ENCODE peak calls at places on chromosomes 4 and X, in seven cellular contexts. One of them, this sample, is unnamed. For H3K4me1, the result is how much of the 10 kb centered on the place peaks cover.

GRCh38 chrX:151870603-151871002 is 42.1 kb upstream of the MAGEA4 start:
- DNase-seq in mesendoderm: peak
- DNase-seq in lung: no peak
- DNase-seq in uterus: no peak
- DNase-seq in GM23338: no peak
- DNase-seq in CD4-positive, alpha-beta memory T cell: no peak
- DNase-seq in ascending aorta: no peak
- DNase-seq in this sample: no peak

GRCh38 chr4:648579-649292 is 23.4 kb downstream of the PDE6B start:
- DNase-seq in mesendoderm: peak
- DNase-seq in lung: no peak
- DNase-seq in uterus: no peak
- DNase-seq in GM23338: no peak
- DNase-seq in CD4-positive, alpha-beta memory T cell: no peak
- DNase-seq in ascending aorta: no peak
- DNase-seq in this sample: no peak

GRCh38 chr4:6908397-6909112 is 1.1 kb upstream of the TBC1D14 start:
- DNase-seq in mesendoderm: no peak
- DNase-seq in lung: no peak
- DNase-seq in uterus: no peak
- DNase-seq in GM23338: no peak
- DNase-seq in CD4-positive, alpha-beta memory T cell: no peak
- DNase-seq in ascending aorta: no peak
- DNase-seq in this sample: no peak

GRCh38 chr4:40445671-40446070 is 110.5 kb downstream of the CHRNA9 start:
- DNase-seq in mesendoderm: no peak
- DNase-seq in lung: no peak
- DNase-seq in uterus: no peak
- DNase-seq in GM23338: no peak
- DNase-seq in CD4-positive, alpha-beta memory T cell: no peak
- DNase-seq in ascending aorta: no peak
- DNase-seq in this sample: no peak

GRCh38 chrX:104343408-104344129 is 88.8 kb upstream of the ESX1 start:
- DNase-seq in mesendoderm: peak
- DNase-seq in lung: peak
- DNase-seq in uterus: peak
- DNase-seq in GM23338: peak
- DNase-seq in CD4-positive, alpha-beta memory T cell: peak
- DNase-seq in ascending aorta: no peak
- DNase-seq in this sample: no peak

GRCh38 chr4:37837446-37837845 is 11.0 kb downstream of the PGM2 start:
- DNase-seq in mesendoderm: no peak
- DNase-seq in lung: no peak
- DNase-seq in uterus: no peak
- DNase-seq in GM23338: no peak
- DNase-seq in CD4-positive, alpha-beta memory T cell: no peak
- DNase-seq in ascending aorta: no peak
- DNase-seq in this sample: no peak

GRCh38 chr4:56742080-56742871 is 61.2 kb upstream of the HOPX start:
- DNase-seq in mesendoderm: no peak
- DNase-seq in lung: no peak
- DNase-seq in uterus: no peak
- DNase-seq in GM23338: no peak
- DNase-seq in CD4-positive, alpha-beta memory T cell: no peak
- DNase-seq in ascending aorta: no peak
- DNase-seq in this sample: no peak

GRCh38 chr4:138677212-138677611 is 338.4 kb upstream of the NOCT start:
- DNase-seq in mesendoderm: no peak
- DNase-seq in lung: no peak
- DNase-seq in uterus: no peak
- DNase-seq in GM23338: no peak
- DNase-seq in CD4-positive, alpha-beta memory T cell: no peak
- DNase-seq in ascending aorta: no peak
- DNase-seq in this sample: no peak

GRCh38 chrX:137236837-137237236 is 203.0 kb upstream of the GPR101 start:
- DNase-seq in mesendoderm: no peak
- DNase-seq in lung: no peak
- DNase-seq in uterus: no peak
- DNase-seq in GM23338: no peak
- DNase-seq in CD4-positive, alpha-beta memory T cell: no peak
- DNase-seq in ascending aorta: no peak
- DNase-seq in this sample: no peak

GRCh38 chr4:102610476-102610875 is 109.3 kb downstream of the NFKB1 start:
- DNase-seq in mesendoderm: peak
- DNase-seq in lung: no peak
- DNase-seq in uterus: no peak
- DNase-seq in GM23338: peak
- DNase-seq in CD4-positive, alpha-beta memory T cell: no peak
- DNase-seq in ascending aorta: no peak
- DNase-seq in this sample: no peak

GRCh38 chrX:135384161-135384836 is 37.4 kb upstream of the SMIM10L2A start:
- DNase-seq in mesendoderm: peak
- DNase-seq in lung: no peak
- DNase-seq in uterus: no peak
- DNase-seq in GM23338: peak
- DNase-seq in CD4-positive, alpha-beta memory T cell: peak
- DNase-seq in ascending aorta: no peak
- DNase-seq in this sample: no peak

GRCh38 chr4:91502365-91502764 is 801.4 kb upstream of the GRID2 start:
- DNase-seq in mesendoderm: peak
- DNase-seq in lung: no peak
- DNase-seq in uterus: no peak
- DNase-seq in GM23338: peak
- DNase-seq in CD4-positive, alpha-beta memory T cell: no peak
- DNase-seq in ascending aorta: no peak
- DNase-seq in this sample: no peak

GRCh38 chrX:109399831-109400230 is 82.1 kb downstream of the GUCY2F start:
- DNase-seq in mesendoderm: no peak
- DNase-seq in lung: no peak
- DNase-seq in uterus: no peak
- DNase-seq in GM23338: no peak
- DNase-seq in CD4-positive, alpha-beta memory T cell: no peak
- DNase-seq in ascending aorta: no peak
- DNase-seq in this sample: no peak

GRCh38 chrX:47634871-47635575 is 5.3 kb upstream of the CFP start:
- DNase-seq in mesendoderm: no peak
- DNase-seq in lung: no peak
- DNase-seq in uterus: no peak
- DNase-seq in GM23338: no peak
- DNase-seq in CD4-positive, alpha-beta memory T cell: no peak
- DNase-seq in ascending aorta: no peak
- DNase-seq in this sample: no peak

GRCh38 chr4:24229976-24230375 is 340.1 kb upstream of the PPARGC1A start:
- DNase-seq in mesendoderm: no peak
- DNase-seq in lung: no peak
- DNase-seq in uterus: no peak
- DNase-seq in GM23338: no peak
- DNase-seq in CD4-positive, alpha-beta memory T cell: no peak
- DNase-seq in ascending aorta: no peak
- DNase-seq in this sample: no peak

GRCh38 chr4:73721901-73722300 is 18.5 kb upstream of the CXCL8 start:
- DNase-seq in mesendoderm: no peak
- DNase-seq in lung: no peak
- DNase-seq in uterus: no peak
- DNase-seq in GM23338: no peak
- DNase-seq in CD4-positive, alpha-beta memory T cell: no peak
- DNase-seq in ascending aorta: no peak
- DNase-seq in this sample: no peak

GRCh38 chr4:53321151-53321987 is 44.5 kb downstream of the SCFD2 start:
- DNase-seq in mesendoderm: no peak
- DNase-seq in lung: no peak
- DNase-seq in uterus: no peak
- DNase-seq in GM23338: peak
- DNase-seq in CD4-positive, alpha-beta memory T cell: no peak
- DNase-seq in ascending aorta: no peak
- DNase-seq in this sample: no peak

GRCh38 chr4:7673111-7673510 is 238.4 kb upstream of the PSAPL1 start:
- DNase-seq in mesendoderm: no peak
- DNase-seq in lung: no peak
- DNase-seq in uterus: no peak
- DNase-seq in GM23338: no peak
- DNase-seq in CD4-positive, alpha-beta memory T cell: no peak
- DNase-seq in ascending aorta: no peak
- DNase-seq in this sample: no peak

GRCh38 chr4:2378408-2378807 is 40.0 kb downstream of the ZFYVE28 start:
- DNase-seq in mesendoderm: no peak
- DNase-seq in lung: no peak
- DNase-seq in uterus: no peak
- DNase-seq in GM23338: no peak
- DNase-seq in CD4-positive, alpha-beta memory T cell: no peak
- DNase-seq in ascending aorta: no peak
- DNase-seq in this sample: no peak

GRCh38 chrX:7159132-7159861 is 11.3 kb upstream of the PUDP start:
- DNase-seq in mesendoderm: no peak
- DNase-seq in lung: peak
- DNase-seq in uterus: no peak
- DNase-seq in GM23338: no peak
- DNase-seq in CD4-positive, alpha-beta memory T cell: no peak
- DNase-seq in ascending aorta: no peak
- DNase-seq in this sample: no peak

DNA sequence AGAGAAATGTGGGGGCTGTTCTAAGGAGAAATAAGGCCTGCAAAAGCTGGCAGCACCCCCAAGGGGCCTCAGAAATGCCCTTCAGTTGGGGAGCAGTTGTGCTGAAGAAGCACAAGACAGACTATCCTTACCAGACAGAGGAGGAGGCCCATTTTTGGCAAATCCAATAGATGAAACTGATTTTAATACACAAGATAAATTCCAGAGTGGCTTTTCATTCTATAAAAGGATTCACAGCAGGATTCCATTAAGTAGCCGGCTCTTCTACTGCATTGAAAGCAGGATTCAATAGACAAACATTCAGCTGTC is 8.1 kb downstream of the SEPTIN6 start:
- DNase-seq in mesendoderm: no peak
- DNase-seq in lung: no peak
- DNase-seq in uterus: no peak
- DNase-seq in GM23338: no peak
- DNase-seq in CD4-positive, alpha-beta memory T cell: no peak
- DNase-seq in ascending aorta: no peak
- DNase-seq in this sample: no peak
- H3K4me1 ChIP-seq in mesendoderm: under half
- H3K4me1 ChIP-seq in lung: under half
- H3K4me1 ChIP-seq in uterus: under half
- H3K4me1 ChIP-seq in GM23338: under half
- H3K4me1 ChIP-seq in CD4-positive, alpha-beta memory T cell: half or more
- H3K4me1 ChIP-seq in ascending aorta: under half
- H3K4me1 ChIP-seq in this sample: under half

DNA sequence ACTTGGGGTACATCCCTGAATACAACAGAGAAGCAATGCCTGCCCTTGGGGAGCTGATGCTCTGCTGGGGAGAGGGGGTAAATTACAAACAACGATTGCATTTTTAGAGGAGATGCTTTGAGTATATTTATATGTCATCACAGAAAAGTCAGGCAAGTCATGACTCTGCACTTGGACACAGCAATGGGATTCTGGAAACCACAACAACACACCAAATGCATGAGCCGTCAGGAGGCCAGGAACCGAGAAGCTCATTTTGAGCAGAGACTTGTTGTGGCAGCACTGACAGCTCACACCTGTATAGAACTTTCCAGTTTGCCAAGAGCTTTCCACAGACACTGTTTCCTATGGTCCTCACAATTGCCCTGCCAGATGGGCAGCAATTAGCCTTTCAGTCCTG is 113.2 kb upstream of the RBPJ start:
- DNase-seq in mesendoderm: no peak
- DNase-seq in lung: no peak
- DNase-seq in uterus: no peak
- DNase-seq in GM23338: no peak
- DNase-seq in CD4-positive, alpha-beta memory T cell: no peak
- DNase-seq in ascending aorta: no peak
- DNase-seq in this sample: no peak
- H3K27ac ChIP-seq in mesendoderm: no peak
- H3K27ac ChIP-seq in lung: no peak
- H3K27ac ChIP-seq in uterus: no peak
- H3K27ac ChIP-seq in GM23338: no peak
- H3K27ac ChIP-seq in CD4-positive, alpha-beta memory T cell: no peak
- H3K27ac ChIP-seq in ascending aorta: no peak
- H3K27ac ChIP-seq in this sample: no peak

GRCh38 chr4:87035881-87036509 is 101.2 kb downstream of the AFF1 start:
- DNase-seq in mesendoderm: no peak
- DNase-seq in lung: no peak
- DNase-seq in uterus: no peak
- DNase-seq in GM23338: no peak
- DNase-seq in CD4-positive, alpha-beta memory T cell: no peak
- DNase-seq in ascending aorta: no peak
- DNase-seq in this sample: no peak

GRCh38 chr4:87041142-87041541 is 106.3 kb downstream of the AFF1 start:
- DNase-seq in mesendoderm: no peak
- DNase-seq in lung: no peak
- DNase-seq in uterus: peak
- DNase-seq in GM23338: no peak
- DNase-seq in CD4-positive, alpha-beta memory T cell: no peak
- DNase-seq in ascending aorta: no peak
- DNase-seq in this sample: peak

GRCh38 chr4:87037921-87038320 is 103.1 kb downstream of the AFF1 start:
- DNase-seq in mesendoderm: no peak
- DNase-seq in lung: no peak
- DNase-seq in uterus: no peak
- DNase-seq in GM23338: no peak
- DNase-seq in CD4-positive, alpha-beta memory T cell: no peak
- DNase-seq in ascending aorta: no peak
- DNase-seq in this sample: no peak

GRCh38 chr4:87036713-87037112 is 101.9 kb downstream of the AFF1 start:
- DNase-seq in mesendoderm: no peak
- DNase-seq in lung: no peak
- DNase-seq in uterus: no peak
- DNase-seq in GM23338: no peak
- DNase-seq in CD4-positive, alpha-beta memory T cell: no peak
- DNase-seq in ascending aorta: no peak
- DNase-seq in this sample: no peak

GRCh38 chr4:87038837-87039715 is 104.3 kb downstream of the AFF1 start:
- DNase-seq in mesendoderm: peak
- DNase-seq in lung: no peak
- DNase-seq in uterus: peak
- DNase-seq in GM23338: peak
- DNase-seq in CD4-positive, alpha-beta memory T cell: no peak
- DNase-seq in ascending aorta: peak
- DNase-seq in this sample: peak
- H3K4me1 ChIP-seq in mesendoderm: under half
- H3K4me1 ChIP-seq in lung: half or more
- H3K4me1 ChIP-seq in uterus: under half
- H3K4me1 ChIP-seq in GM23338: half or more
- H3K4me1 ChIP-seq in CD4-positive, alpha-beta memory T cell: half or more
- H3K4me1 ChIP-seq in ascending aorta: under half
- H3K4me1 ChIP-seq in this sample: half or more

DNA sequence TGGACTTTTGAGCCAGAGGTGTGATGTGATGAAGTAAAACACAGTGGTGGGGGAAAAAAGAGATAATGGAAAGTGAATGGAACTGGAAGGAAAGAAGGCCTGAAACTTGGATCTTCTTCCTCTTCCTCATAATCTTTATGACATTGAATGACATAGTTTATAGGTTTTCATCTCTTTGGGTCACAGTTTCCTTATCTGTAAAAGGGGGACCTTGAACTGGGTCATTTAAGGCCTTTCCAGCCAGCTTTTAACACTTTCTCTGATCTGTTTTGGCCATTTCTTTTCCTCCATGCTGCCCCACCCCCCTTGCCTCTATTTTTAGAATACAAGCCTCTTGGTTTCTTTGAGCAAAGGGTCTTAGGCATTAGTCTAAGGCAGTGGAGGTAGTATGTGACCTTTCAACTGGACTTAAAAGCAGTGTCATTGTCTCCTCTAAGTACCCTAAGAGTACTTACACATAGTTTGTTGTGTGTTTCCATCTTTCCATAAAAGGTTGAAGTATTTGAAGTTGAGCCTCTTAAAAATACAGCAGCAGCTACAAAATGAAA is 7.8 kb downstream of the CPEB2 start:
- DNase-seq in mesendoderm: no peak
- DNase-seq in lung: no peak
- DNase-seq in uterus: no peak
- DNase-seq in GM23338: peak
- DNase-seq in CD4-positive, alpha-beta memory T cell: no peak
- DNase-seq in ascending aorta: no peak
- DNase-seq in this sample: no peak
- H3K27ac ChIP-seq in mesendoderm: no peak
- H3K27ac ChIP-seq in lung: no peak
- H3K27ac ChIP-seq in uterus: no peak
- H3K27ac ChIP-seq in GM23338: no peak
- H3K27ac ChIP-seq in CD4-positive, alpha-beta memory T cell: no peak
- H3K27ac ChIP-seq in ascending aorta: peak
- H3K27ac ChIP-seq in this sample: peak

This sample was measured in right atrium auricular region.